ENCODE peak calls at places on chromosomes 11 and 22, in eight cellular contexts. One of them, this sample, is unnamed.
A peak's percentile ranks its signal among the peaks of the same experiment; 100 is the strongest.

GRCh38 chr22:50338860-50339462 is 4.2 kb upstream of the PPP6R2 start:
- DNase-seq in heart left ventricle: no peak
- DNase-seq in IMR-90: no peak
- DNase-seq in adrenal gland: no peak
- DNase-seq in CD8-positive, alpha-beta T cell: no peak
- DNase-seq in colonic mucosa: no peak
- DNase-seq in AG10803: peak; percentile 46
- DNase-seq in vagina: no peak
- DNase-seq in this sample: no peak

GRCh38 chr22:41048791-41049717 is 43.3 kb upstream of the EP300 start:
- DNase-seq in heart left ventricle: peak; percentile 76
- DNase-seq in adrenal gland: peak; percentile 87
- DNase-seq in IMR-90: peak; percentile 80
- DNase-seq in colonic mucosa: peak; percentile 52
- DNase-seq in vagina: no peak
- DNase-seq in CD8-positive, alpha-beta T cell: no peak
- DNase-seq in AG10803: peak; percentile 78
- DNase-seq in this sample: peak; percentile 76

GRCh38 chr11:32334822-32335221 is 100.5 kb downstream of the WT1 start:
- DNase-seq in heart left ventricle: no peak
- DNase-seq in AG10803: no peak
- DNase-seq in colonic mucosa: peak; percentile 36
- DNase-seq in IMR-90: no peak
- DNase-seq in adrenal gland: no peak
- DNase-seq in CD8-positive, alpha-beta T cell: no peak
- DNase-seq in vagina: no peak
- DNase-seq in this sample: no peak

GRCh38 chr22:42644422-42645340 is 4.3 kb upstream of the ATP5MGL start:
- DNase-seq in AG10803: peak; percentile 63
- DNase-seq in heart left ventricle: peak; percentile 81
- DNase-seq in colonic mucosa: no peak
- DNase-seq in adrenal gland: peak; percentile 85
- DNase-seq in IMR-90: no peak
- DNase-seq in vagina: no peak
- DNase-seq in CD8-positive, alpha-beta T cell: no peak
- DNase-seq in this sample: peak; percentile 80

GRCh38 chr22:35172452-35172851 is 84.8 kb upstream of the HMGXB4 start:
- DNase-seq in heart left ventricle: no peak
- DNase-seq in vagina: no peak
- DNase-seq in adrenal gland: no peak
- DNase-seq in IMR-90: no peak
- DNase-seq in CD8-positive, alpha-beta T cell: no peak
- DNase-seq in colonic mucosa: no peak
- DNase-seq in AG10803: no peak
- DNase-seq in this sample: no peak

GRCh38 chr22:34111210-34111824 is 191.0 kb upstream of the LARGE1 start:
- DNase-seq in colonic mucosa: peak; percentile 32
- DNase-seq in heart left ventricle: peak; percentile 8
- DNase-seq in CD8-positive, alpha-beta T cell: no peak
- DNase-seq in AG10803: peak; percentile 11
- DNase-seq in IMR-90: no peak
- DNase-seq in adrenal gland: peak; percentile 64
- DNase-seq in vagina: no peak
- DNase-seq in this sample: peak; percentile 9

GRCh38 chr11:10941429-10941828 is 83.6 kb upstream of the ZBED5 start:
- DNase-seq in CD8-positive, alpha-beta T cell: no peak
- DNase-seq in vagina: no peak
- DNase-seq in adrenal gland: no peak
- DNase-seq in AG10803: peak; percentile 40
- DNase-seq in IMR-90: no peak
- DNase-seq in heart left ventricle: no peak
- DNase-seq in colonic mucosa: no peak
- DNase-seq in this sample: no peak

GRCh38 chr22:22168190-22168940 is 76.2 kb upstream of the VPREB1 start:
- DNase-seq in heart left ventricle: no peak
- DNase-seq in colonic mucosa: no peak
- DNase-seq in vagina: no peak
- DNase-seq in CD8-positive, alpha-beta T cell: no peak
- DNase-seq in AG10803: peak; percentile 57
- DNase-seq in adrenal gland: no peak
- DNase-seq in IMR-90: peak; percentile 61
- DNase-seq in this sample: no peak

GRCh38 chr22:42468841-42469240 is 36.6 kb upstream of the NFAM1 start:
- DNase-seq in colonic mucosa: no peak
- DNase-seq in heart left ventricle: no peak
- DNase-seq in AG10803: peak; percentile 12
- DNase-seq in IMR-90: peak; percentile 54
- DNase-seq in CD8-positive, alpha-beta T cell: no peak
- DNase-seq in vagina: no peak
- DNase-seq in adrenal gland: no peak
- DNase-seq in this sample: no peak

GRCh38 chr22:49719046-49719445 is 108.6 kb downstream of the BRD1 start:
- DNase-seq in vagina: no peak
- DNase-seq in adrenal gland: peak; percentile 13
- DNase-seq in heart left ventricle: no peak
- DNase-seq in CD8-positive, alpha-beta T cell: no peak
- DNase-seq in AG10803: no peak
- DNase-seq in colonic mucosa: no peak
- DNase-seq in IMR-90: no peak
- DNase-seq in this sample: no peak

GRCh38 chr22:20602589-20603164 is 95.3 kb downstream of the MED15 start:
- DNase-seq in colonic mucosa: no peak
- DNase-seq in CD8-positive, alpha-beta T cell: no peak
- DNase-seq in IMR-90: no peak
- DNase-seq in heart left ventricle: no peak
- DNase-seq in AG10803: no peak
- DNase-seq in adrenal gland: no peak
- DNase-seq in vagina: no peak
- DNase-seq in this sample: no peak

GRCh38 chr11:31779268-31779879 is 31.7 kb downstream of the PAX6 start:
- DNase-seq in vagina: no peak
- DNase-seq in heart left ventricle: no peak
- DNase-seq in colonic mucosa: no peak
- DNase-seq in AG10803: peak; percentile 62
- DNase-seq in adrenal gland: no peak
- DNase-seq in CD8-positive, alpha-beta T cell: no peak
- DNase-seq in IMR-90: peak; percentile 83
- DNase-seq in this sample: no peak

GRCh38 chr11:76857776-76858461 is 2.8 kb upstream of the ACER3 start:
- DNase-seq in IMR-90: no peak
- DNase-seq in adrenal gland: no peak
- DNase-seq in AG10803: no peak
- DNase-seq in heart left ventricle: no peak
- DNase-seq in CD8-positive, alpha-beta T cell: no peak
- DNase-seq in vagina: no peak
- DNase-seq in colonic mucosa: no peak
- DNase-seq in this sample: no peak

GRCh38 chr11:114008331-114008730 is 33.4 kb downstream of the HTR3A start:
- DNase-seq in colonic mucosa: no peak
- DNase-seq in AG10803: no peak
- DNase-seq in vagina: no peak
- DNase-seq in IMR-90: no peak
- DNase-seq in adrenal gland: no peak
- DNase-seq in CD8-positive, alpha-beta T cell: no peak
- DNase-seq in heart left ventricle: no peak
- DNase-seq in this sample: no peak

GRCh38 chr11:67542169-67542568 is 18.9 kb upstream of the CABP2 start:
- DNase-seq in adrenal gland: no peak
- DNase-seq in vagina: no peak
- DNase-seq in AG10803: no peak
- DNase-seq in IMR-90: no peak
- DNase-seq in CD8-positive, alpha-beta T cell: no peak
- DNase-seq in heart left ventricle: no peak
- DNase-seq in colonic mucosa: no peak
- DNase-seq in this sample: no peak

GRCh38 chr11:33062137-33062536 is 22.8 kb downstream of the TCP11L1 start:
- DNase-seq in IMR-90: no peak
- DNase-seq in adrenal gland: no peak
- DNase-seq in CD8-positive, alpha-beta T cell: no peak
- DNase-seq in heart left ventricle: no peak
- DNase-seq in AG10803: no peak
- DNase-seq in colonic mucosa: no peak
- DNase-seq in vagina: no peak
- DNase-seq in this sample: no peak

GRCh38 chr22:35353318-35353717 is 27.6 kb upstream of the HMOX1 start:
- DNase-seq in AG10803: no peak
- DNase-seq in vagina: no peak
- DNase-seq in colonic mucosa: no peak
- DNase-seq in IMR-90: no peak
- DNase-seq in CD8-positive, alpha-beta T cell: no peak
- DNase-seq in adrenal gland: peak; percentile 63
- DNase-seq in heart left ventricle: no peak
- DNase-seq in this sample: no peak

GRCh38 chr11:119845756-119846155 is 116.8 kb upstream of the NECTIN1 start:
- DNase-seq in IMR-90: no peak
- DNase-seq in heart left ventricle: no peak
- DNase-seq in CD8-positive, alpha-beta T cell: no peak
- DNase-seq in colonic mucosa: no peak
- DNase-seq in AG10803: no peak
- DNase-seq in vagina: no peak
- DNase-seq in adrenal gland: no peak
- DNase-seq in this sample: no peak

GRCh38 chr11:623349-623869 is 1.3 kb downstream of the CDHR5 start:
- DNase-seq in AG10803: no peak
- DNase-seq in vagina: no peak
- DNase-seq in IMR-90: no peak
- DNase-seq in CD8-positive, alpha-beta T cell: no peak
- DNase-seq in colonic mucosa: no peak
- DNase-seq in adrenal gland: no peak
- DNase-seq in heart left ventricle: no peak
- DNase-seq in this sample: no peak

DNA sequence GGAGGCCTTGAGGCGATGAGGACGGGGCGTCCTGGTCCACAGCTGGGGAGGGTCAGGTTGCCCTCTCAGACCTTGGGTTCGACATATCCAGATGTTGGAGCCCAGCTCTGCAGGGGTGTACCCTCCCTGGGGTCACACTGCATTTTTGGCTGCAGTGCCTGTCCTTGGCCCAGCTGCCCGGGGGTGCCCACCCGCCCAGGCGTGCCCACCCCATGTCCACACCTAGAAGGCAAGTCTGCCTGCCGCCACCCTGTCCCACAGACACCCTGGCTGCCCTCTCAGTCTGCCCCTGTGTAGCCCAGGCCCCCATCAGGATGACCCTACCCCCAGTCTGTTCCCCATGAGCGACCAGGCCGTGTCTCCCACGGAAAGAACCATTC is 3.0 kb downstream of the LSP1 start:
- DNase-seq in CD8-positive, alpha-beta T cell: no peak
- DNase-seq in colonic mucosa: no peak
- DNase-seq in AG10803: no peak
- DNase-seq in vagina: no peak
- DNase-seq in adrenal gland: no peak
- DNase-seq in heart left ventricle: no peak
- DNase-seq in IMR-90: no peak
- DNase-seq in this sample: no peak
- H3K4me3 ChIP-seq in CD8-positive, alpha-beta T cell: no peak overlapping the region
- H3K4me3 ChIP-seq in colonic mucosa: no peak overlapping the region
- H3K4me3 ChIP-seq in AG10803: no peak overlapping the region
- H3K4me3 ChIP-seq in vagina: no peak overlapping the region
- H3K4me3 ChIP-seq in adrenal gland: no peak overlapping the region
- H3K4me3 ChIP-seq in heart left ventricle: no peak overlapping the region
- H3K4me3 ChIP-seq in IMR-90: no peak overlapping the region
- H3K4me3 ChIP-seq in this sample: no peak overlapping the region

DNA sequence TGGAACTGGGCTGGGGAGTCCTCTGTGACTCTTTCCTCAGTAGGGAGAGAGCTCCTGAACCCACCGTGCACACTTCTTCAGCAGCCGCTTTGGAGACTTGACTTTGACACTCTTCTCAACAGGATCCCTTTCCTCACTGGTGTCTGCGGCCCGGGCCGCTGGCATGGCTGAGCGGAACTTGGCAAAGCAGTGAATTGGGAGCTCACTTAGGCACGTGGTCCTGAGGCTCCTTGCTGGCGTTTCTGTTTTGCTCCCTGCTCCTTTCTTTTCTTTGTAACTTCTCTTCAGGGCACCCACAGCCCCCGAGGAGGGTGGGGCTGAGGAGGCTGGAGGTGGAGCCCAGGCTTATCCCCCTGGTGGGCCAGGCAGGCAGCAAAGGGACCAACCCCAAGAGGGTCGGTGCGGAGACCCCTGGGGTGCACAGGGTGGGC is 8.4 kb upstream of the KCNQ1OT1 start:
- DNase-seq in adrenal gland: no peak
- DNase-seq in IMR-90: no peak
- DNase-seq in heart left ventricle: no peak
- DNase-seq in colonic mucosa: no peak
- DNase-seq in vagina: no peak
- DNase-seq in AG10803: no peak
- DNase-seq in CD8-positive, alpha-beta T cell: no peak
- DNase-seq in this sample: peak; percentile 55
- H3K4me3 ChIP-seq in adrenal gland: no peak overlapping the region
- H3K4me3 ChIP-seq in IMR-90: no peak overlapping the region
- H3K4me3 ChIP-seq in heart left ventricle: no peak overlapping the region
- H3K4me3 ChIP-seq in colonic mucosa: no peak overlapping the region
- H3K4me3 ChIP-seq in vagina: no peak overlapping the region
- H3K4me3 ChIP-seq in AG10803: no peak overlapping the region
- H3K4me3 ChIP-seq in CD8-positive, alpha-beta T cell: no peak overlapping the region
- H3K4me3 ChIP-seq in this sample: no peak overlapping the region

GRCh38 chr11:65928667-65929066 is 9.4 kb downstream of the DRAP1 start:
- DNase-seq in heart left ventricle: no peak
- DNase-seq in colonic mucosa: no peak
- DNase-seq in vagina: no peak
- DNase-seq in AG10803: no peak
- DNase-seq in IMR-90: no peak
- DNase-seq in CD8-positive, alpha-beta T cell: no peak
- DNase-seq in adrenal gland: no peak
- DNase-seq in this sample: no peak
- H3K4me3 ChIP-seq in heart left ventricle: no peak overlapping the region
- H3K4me3 ChIP-seq in colonic mucosa: no peak overlapping the region
- H3K4me3 ChIP-seq in vagina: no peak overlapping the region
- H3K4me3 ChIP-seq in AG10803: no peak overlapping the region
- H3K4me3 ChIP-seq in IMR-90: no peak overlapping the region
- H3K4me3 ChIP-seq in CD8-positive, alpha-beta T cell: no peak overlapping the region
- H3K4me3 ChIP-seq in adrenal gland: no peak overlapping the region
- H3K4me3 ChIP-seq in this sample: no peak overlapping the region

GRCh38 chr22:27750866-27751265 is 50.7 kb downstream of the MN1 start:
- DNase-seq in AG10803: no peak
- DNase-seq in CD8-positive, alpha-beta T cell: no peak
- DNase-seq in vagina: no peak
- DNase-seq in IMR-90: no peak
- DNase-seq in heart left ventricle: no peak
- DNase-seq in colonic mucosa: no peak
- DNase-seq in adrenal gland: no peak
- DNase-seq in this sample: no peak
- H3K4me3 ChIP-seq in AG10803: no peak overlapping the region
- H3K4me3 ChIP-seq in CD8-positive, alpha-beta T cell: no peak overlapping the region
- H3K4me3 ChIP-seq in vagina: no peak overlapping the region
- H3K4me3 ChIP-seq in IMR-90: no peak overlapping the region
- H3K4me3 ChIP-seq in heart left ventricle: no peak overlapping the region
- H3K4me3 ChIP-seq in colonic mucosa: no peak overlapping the region
- H3K4me3 ChIP-seq in adrenal gland: no peak overlapping the region
- H3K4me3 ChIP-seq in this sample: no peak overlapping the region

DNA sequence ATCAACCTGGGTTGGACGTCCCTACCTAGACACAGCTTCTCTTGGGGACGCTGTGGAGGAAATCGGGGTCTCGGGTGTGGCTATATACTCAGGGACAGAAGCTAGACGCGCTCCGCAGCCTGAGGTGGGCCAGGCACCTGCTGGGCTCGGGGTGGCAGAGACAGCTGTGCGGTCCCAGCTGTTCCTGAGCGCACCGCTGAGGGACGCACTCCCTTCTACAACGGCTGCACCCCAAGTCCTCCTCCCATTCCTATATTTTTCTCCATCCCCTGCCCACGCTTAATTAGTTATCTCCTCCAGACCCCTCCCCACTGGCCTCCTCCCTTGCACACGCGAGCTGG is 188 bp upstream of the MTNR1B start:
- DNase-seq in heart left ventricle: no peak
- DNase-seq in CD8-positive, alpha-beta T cell: no peak
- DNase-seq in IMR-90: no peak
- DNase-seq in AG10803: no peak
- DNase-seq in adrenal gland: no peak
- DNase-seq in vagina: no peak
- DNase-seq in colonic mucosa: no peak
- DNase-seq in this sample: no peak
- H3K4me3 ChIP-seq in heart left ventricle: no peak overlapping the region
- H3K4me3 ChIP-seq in CD8-positive, alpha-beta T cell: no peak overlapping the region
- H3K4me3 ChIP-seq in IMR-90: no peak overlapping the region
- H3K4me3 ChIP-seq in AG10803: no peak overlapping the region
- H3K4me3 ChIP-seq in adrenal gland: no peak overlapping the region
- H3K4me3 ChIP-seq in vagina: no peak overlapping the region
- H3K4me3 ChIP-seq in colonic mucosa: no peak overlapping the region
- H3K4me3 ChIP-seq in this sample: no peak overlapping the region